ENCODE peak calls at places on chromosome 4, in six cellular contexts. One of them, this sample, is unnamed.
A peak's percentile ranks its signal among the peaks of the same experiment; 100 is the strongest.

GRCh38 chr4:57501715-57502114 is 391.5 kb upstream of the IGFBP7 start:
- DNase-seq in tibial artery: no peak
- DNase-seq in brain microvascular endothelial cell: peak; percentile 91
- DNase-seq in CD8-positive, alpha-beta T cell: no peak
- DNase-seq in adipocyte: peak; percentile 55
- DNase-seq in CD8-positive, alpha-beta memory T cell: no peak
- DNase-seq in this sample: no peak

GRCh38 chr4:40283968-40284367 is 51.2 kb upstream of the CHRNA9 start:
- DNase-seq in brain microvascular endothelial cell: no peak
- DNase-seq in adipocyte: no peak
- DNase-seq in CD8-positive, alpha-beta memory T cell: peak; percentile 58
- DNase-seq in tibial artery: no peak
- DNase-seq in CD8-positive, alpha-beta T cell: peak; percentile 77
- DNase-seq in this sample: no peak

GRCh38 chr4:69843932-69844331 is 16.0 kb downstream of the SULT1E1 start:
- DNase-seq in brain microvascular endothelial cell: no peak
- DNase-seq in adipocyte: no peak
- DNase-seq in CD8-positive, alpha-beta T cell: no peak
- DNase-seq in CD8-positive, alpha-beta memory T cell: no peak
- DNase-seq in tibial artery: no peak
- DNase-seq in this sample: no peak

GRCh38 chr4:69617083-69617694 is 22.3 kb downstream of the UGT2A2 start:
- DNase-seq in brain microvascular endothelial cell: peak; percentile 45
- DNase-seq in tibial artery: no peak
- DNase-seq in CD8-positive, alpha-beta memory T cell: no peak
- DNase-seq in CD8-positive, alpha-beta T cell: no peak
- DNase-seq in adipocyte: peak; percentile 41
- DNase-seq in this sample: no peak

GRCh38 chr4:183507928-183508327 is 3.1 kb downstream of the ING2 start:
- DNase-seq in CD8-positive, alpha-beta memory T cell: no peak
- DNase-seq in brain microvascular endothelial cell: no peak
- DNase-seq in tibial artery: no peak
- DNase-seq in adipocyte: no peak
- DNase-seq in CD8-positive, alpha-beta T cell: no peak
- DNase-seq in this sample: no peak

GRCh38 chr4:150256841-150257273 is 178.6 kb downstream of the DCLK2 start:
- DNase-seq in CD8-positive, alpha-beta memory T cell: no peak
- DNase-seq in CD8-positive, alpha-beta T cell: no peak
- DNase-seq in tibial artery: no peak
- DNase-seq in brain microvascular endothelial cell: no peak
- DNase-seq in adipocyte: no peak
- DNase-seq in this sample: no peak

GRCh38 chr4:121070274-121070673 is 2.1 kb downstream of the NDNF start:
- DNase-seq in CD8-positive, alpha-beta T cell: no peak
- DNase-seq in brain microvascular endothelial cell: no peak
- DNase-seq in adipocyte: no peak
- DNase-seq in tibial artery: no peak
- DNase-seq in CD8-positive, alpha-beta memory T cell: no peak
- DNase-seq in this sample: no peak

GRCh38 chr4:183142566-183143545 is 43.8 kb downstream of the WWC2 start:
- DNase-seq in adipocyte: peak; percentile 91
- DNase-seq in brain microvascular endothelial cell: no peak
- DNase-seq in tibial artery: peak; percentile 67
- DNase-seq in CD8-positive, alpha-beta memory T cell: no peak
- DNase-seq in CD8-positive, alpha-beta T cell: no peak
- DNase-seq in this sample: no peak

GRCh38 chr4:139943277-139943676 is 210.7 kb downstream of the MAML3 start:
- DNase-seq in CD8-positive, alpha-beta memory T cell: no peak
- DNase-seq in brain microvascular endothelial cell: no peak
- DNase-seq in adipocyte: no peak
- DNase-seq in CD8-positive, alpha-beta T cell: no peak
- DNase-seq in tibial artery: no peak
- DNase-seq in this sample: no peak

GRCh38 chr4:13530823-13531608 is 13.3 kb downstream of the NKX3-2 start:
- DNase-seq in adipocyte: no peak
- DNase-seq in CD8-positive, alpha-beta memory T cell: no peak
- DNase-seq in brain microvascular endothelial cell: no peak
- DNase-seq in tibial artery: no peak
- DNase-seq in CD8-positive, alpha-beta T cell: no peak
- DNase-seq in this sample: no peak

GRCh38 chr4:173860079-173860478 is 330.1 kb upstream of the HAND2 start:
- DNase-seq in adipocyte: no peak
- DNase-seq in CD8-positive, alpha-beta memory T cell: no peak
- DNase-seq in brain microvascular endothelial cell: no peak
- DNase-seq in CD8-positive, alpha-beta T cell: no peak
- DNase-seq in tibial artery: no peak
- DNase-seq in this sample: no peak

GRCh38 chr4:139469216-139469615 is 15.3 kb downstream of the RAB33B start:
- DNase-seq in adipocyte: no peak
- DNase-seq in tibial artery: no peak
- DNase-seq in CD8-positive, alpha-beta memory T cell: no peak
- DNase-seq in CD8-positive, alpha-beta T cell: no peak
- DNase-seq in brain microvascular endothelial cell: no peak
- DNase-seq in this sample: no peak

GRCh38 chr4:113607998-113608397 is 153.5 kb downstream of the CAMK2D start:
- DNase-seq in CD8-positive, alpha-beta memory T cell: no peak
- DNase-seq in CD8-positive, alpha-beta T cell: no peak
- DNase-seq in brain microvascular endothelial cell: no peak
- DNase-seq in tibial artery: no peak
- DNase-seq in adipocyte: no peak
- DNase-seq in this sample: peak; percentile 34

GRCh38 chr4:113603926-113604325 is 157.6 kb downstream of the CAMK2D start:
- DNase-seq in CD8-positive, alpha-beta memory T cell: no peak
- DNase-seq in CD8-positive, alpha-beta T cell: no peak
- DNase-seq in adipocyte: peak; percentile 38
- DNase-seq in brain microvascular endothelial cell: no peak
- DNase-seq in tibial artery: no peak
- DNase-seq in this sample: no peak

GRCh38 chr4:113604955-113605354 is 156.6 kb downstream of the CAMK2D start:
- DNase-seq in brain microvascular endothelial cell: peak; percentile 20
- DNase-seq in adipocyte: no peak
- DNase-seq in CD8-positive, alpha-beta memory T cell: no peak
- DNase-seq in CD8-positive, alpha-beta T cell: no peak
- DNase-seq in tibial artery: no peak
- DNase-seq in this sample: no peak

GRCh38 chr4:113610542-113610941 is 151.0 kb downstream of the CAMK2D start:
- DNase-seq in brain microvascular endothelial cell: no peak
- DNase-seq in tibial artery: no peak
- DNase-seq in CD8-positive, alpha-beta memory T cell: no peak
- DNase-seq in adipocyte: no peak
- DNase-seq in CD8-positive, alpha-beta T cell: no peak
- DNase-seq in this sample: no peak

DNA sequence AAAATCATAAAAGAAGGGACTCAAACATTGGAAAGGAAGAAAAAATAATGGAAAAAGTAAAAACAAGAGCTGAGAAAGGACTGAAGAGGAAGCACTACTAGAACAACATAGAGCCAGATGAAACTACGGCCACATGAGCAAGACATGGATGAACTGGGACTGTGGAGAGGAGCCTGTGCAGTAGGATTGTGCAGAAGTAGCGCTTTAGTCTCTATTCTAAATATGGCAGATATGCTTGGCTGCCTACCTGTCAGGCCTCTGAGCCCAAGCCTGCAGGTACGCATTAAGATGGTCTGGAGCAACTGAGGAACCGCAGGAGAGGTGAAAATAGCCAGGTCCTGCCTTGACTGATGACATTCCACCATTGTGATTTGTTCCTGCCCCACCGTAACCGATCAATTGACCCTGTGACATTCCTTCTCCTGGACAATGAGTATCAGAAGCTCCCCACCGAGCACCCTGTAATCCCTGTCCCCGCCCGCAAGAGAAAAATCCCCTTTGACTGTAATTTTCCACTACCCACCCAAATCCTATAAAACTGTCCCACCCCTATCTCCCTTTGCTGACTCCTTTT is 154.3 kb downstream of the CAMK2D start:
- DNase-seq in tibial artery: no peak
- DNase-seq in brain microvascular endothelial cell: no peak
- DNase-seq in CD8-positive, alpha-beta T cell: no peak
- DNase-seq in CD8-positive, alpha-beta memory T cell: no peak
- DNase-seq in adipocyte: no peak
- DNase-seq in this sample: no peak
- H3K36me3 ChIP-seq in tibial artery: no peaks in the 10 kb centered on the region
- H3K36me3 ChIP-seq in brain microvascular endothelial cell: no peaks in the 10 kb centered on the region
- H3K36me3 ChIP-seq in CD8-positive, alpha-beta T cell: no peaks in the 10 kb centered on the region
- H3K36me3 ChIP-seq in CD8-positive, alpha-beta memory T cell: no peaks in the 10 kb centered on the region
- H3K36me3 ChIP-seq in adipocyte: peaks cover 46% of the 10 kb centered on the region
- H3K36me3 ChIP-seq in this sample: peaks cover 1% of the 10 kb centered on the region

GRCh38 chr4:3514806-3515421 is 17.3 kb downstream of the LRPAP1 start:
- DNase-seq in CD8-positive, alpha-beta memory T cell: no peak
- DNase-seq in adipocyte: no peak
- DNase-seq in CD8-positive, alpha-beta T cell: no peak
- DNase-seq in tibial artery: no peak
- DNase-seq in brain microvascular endothelial cell: no peak
- DNase-seq in this sample: no peak

GRCh38 chr4:3515646-3516045 is 16.6 kb downstream of the LRPAP1 start:
- DNase-seq in brain microvascular endothelial cell: no peak
- DNase-seq in CD8-positive, alpha-beta memory T cell: no peak
- DNase-seq in adipocyte: no peak
- DNase-seq in CD8-positive, alpha-beta T cell: no peak
- DNase-seq in tibial artery: no peak
- DNase-seq in this sample: no peak

GRCh38 chr4:3517731-3518510 is 14.3 kb downstream of the LRPAP1 start:
- DNase-seq in adipocyte: no peak
- DNase-seq in CD8-positive, alpha-beta memory T cell: no peak
- DNase-seq in tibial artery: peak; percentile 63
- DNase-seq in brain microvascular endothelial cell: no peak
- DNase-seq in CD8-positive, alpha-beta T cell: no peak
- DNase-seq in this sample: no peak

GRCh38 chr4:3516836-3517730 is 15.1 kb downstream of the LRPAP1 start:
- DNase-seq in CD8-positive, alpha-beta T cell: no peak
- DNase-seq in adipocyte: no peak
- DNase-seq in brain microvascular endothelial cell: no peak
- DNase-seq in tibial artery: peak; percentile 61
- DNase-seq in CD8-positive, alpha-beta memory T cell: no peak
- DNase-seq in this sample: no peak

GRCh38 chr4:3516061-3516835 is 16.0 kb downstream of the LRPAP1 start:
- DNase-seq in CD8-positive, alpha-beta memory T cell: no peak
- DNase-seq in adipocyte: no peak
- DNase-seq in CD8-positive, alpha-beta T cell: no peak
- DNase-seq in tibial artery: no peak
- DNase-seq in brain microvascular endothelial cell: no peak
- DNase-seq in this sample: no peak
- H3K36me3 ChIP-seq in CD8-positive, alpha-beta memory T cell: peaks cover 23% of the 10 kb centered on the region
- H3K36me3 ChIP-seq in adipocyte: peaks cover 82% of the 10 kb centered on the region
- H3K36me3 ChIP-seq in CD8-positive, alpha-beta T cell: peaks cover 45% of the 10 kb centered on the region
- H3K36me3 ChIP-seq in tibial artery: peaks cover 100% of the 10 kb centered on the region
- H3K36me3 ChIP-seq in brain microvascular endothelial cell: peaks cover 67% of the 10 kb centered on the region
- H3K36me3 ChIP-seq in this sample: peaks cover 53% of the 10 kb centered on the region

GRCh38 chr4:168272488-168272887 is 46.1 kb downstream of the DDX60 start:
- DNase-seq in adipocyte: no peak
- DNase-seq in CD8-positive, alpha-beta memory T cell: no peak
- DNase-seq in brain microvascular endothelial cell: no peak
- DNase-seq in tibial artery: no peak
- DNase-seq in CD8-positive, alpha-beta T cell: peak; percentile 4
- DNase-seq in this sample: no peak

GRCh38 chr4:168269879-168270278 is 48.7 kb downstream of the DDX60 start:
- DNase-seq in CD8-positive, alpha-beta memory T cell: no peak
- DNase-seq in tibial artery: no peak
- DNase-seq in adipocyte: no peak
- DNase-seq in CD8-positive, alpha-beta T cell: no peak
- DNase-seq in brain microvascular endothelial cell: no peak
- DNase-seq in this sample: no peak

GRCh38 chr4:168273838-168274237 is 44.7 kb downstream of the DDX60 start:
- DNase-seq in adipocyte: no peak
- DNase-seq in CD8-positive, alpha-beta T cell: no peak
- DNase-seq in CD8-positive, alpha-beta memory T cell: no peak
- DNase-seq in tibial artery: no peak
- DNase-seq in brain microvascular endothelial cell: peak; percentile 21
- DNase-seq in this sample: no peak

GRCh38 chr4:168274871-168275270 is 43.7 kb downstream of the DDX60 start:
- DNase-seq in tibial artery: no peak
- DNase-seq in CD8-positive, alpha-beta T cell: no peak
- DNase-seq in CD8-positive, alpha-beta memory T cell: no peak
- DNase-seq in adipocyte: no peak
- DNase-seq in brain microvascular endothelial cell: no peak
- DNase-seq in this sample: no peak

GRCh38 chr4:168275836-168276235 is 42.7 kb downstream of the DDX60 start:
- DNase-seq in adipocyte: no peak
- DNase-seq in CD8-positive, alpha-beta T cell: no peak
- DNase-seq in tibial artery: no peak
- DNase-seq in CD8-positive, alpha-beta memory T cell: no peak
- DNase-seq in brain microvascular endothelial cell: no peak
- DNase-seq in this sample: no peak
- H3K36me3 ChIP-seq in adipocyte: peaks cover 15% of the 10 kb centered on the region
- H3K36me3 ChIP-seq in CD8-positive, alpha-beta T cell: peaks cover 40% of the 10 kb centered on the region
- H3K36me3 ChIP-seq in tibial artery: peaks cover 80% of the 10 kb centered on the region
- H3K36me3 ChIP-seq in CD8-positive, alpha-beta memory T cell: peaks cover 21% of the 10 kb centered on the region
- H3K36me3 ChIP-seq in brain microvascular endothelial cell: no peaks in the 10 kb centered on the region
- H3K36me3 ChIP-seq in this sample: no peaks in the 10 kb centered on the region

DNA sequence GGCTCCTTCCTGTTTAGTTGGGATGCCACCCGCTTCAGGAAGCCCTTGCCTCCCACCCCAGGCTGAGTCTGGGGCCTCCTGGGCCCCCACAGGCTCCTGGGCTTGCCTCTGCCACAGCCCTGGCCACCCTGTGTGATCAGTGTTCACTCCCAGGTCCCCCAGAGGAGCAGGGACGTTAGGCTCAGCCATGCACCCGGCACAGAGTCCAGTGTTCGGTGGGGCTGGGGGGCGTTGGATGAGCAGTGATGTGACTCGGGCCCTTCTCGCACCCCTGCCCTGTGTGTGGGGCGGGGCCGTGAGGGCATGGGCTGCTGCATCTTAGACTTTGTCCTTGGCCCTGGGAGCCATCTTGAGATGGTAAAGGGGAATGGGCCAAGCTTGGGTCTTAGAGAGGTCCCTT is 29.9 kb upstream of the HTRA3 start:
- DNase-seq in adipocyte: no peak
- DNase-seq in CD8-positive, alpha-beta memory T cell: no peak
- DNase-seq in brain microvascular endothelial cell: no peak
- DNase-seq in tibial artery: no peak
- DNase-seq in CD8-positive, alpha-beta T cell: no peak
- DNase-seq in this sample: no peak
- H3K36me3 ChIP-seq in adipocyte: no peaks in the 10 kb centered on the region
- H3K36me3 ChIP-seq in CD8-positive, alpha-beta memory T cell: no peaks in the 10 kb centered on the region
- H3K36me3 ChIP-seq in brain microvascular endothelial cell: no peaks in the 10 kb centered on the region
- H3K36me3 ChIP-seq in tibial artery: peaks cover 10% of the 10 kb centered on the region
- H3K36me3 ChIP-seq in CD8-positive, alpha-beta T cell: peaks cover 1% of the 10 kb centered on the region
- H3K36me3 ChIP-seq in this sample: peaks cover 29% of the 10 kb centered on the region

GRCh38 chr4:47876784-47877183 is 37.6 kb downstream of the NFXL1 start:
- DNase-seq in CD8-positive, alpha-beta memory T cell: no peak
- DNase-seq in CD8-positive, alpha-beta T cell: no peak
- DNase-seq in adipocyte: no peak
- DNase-seq in brain microvascular endothelial cell: no peak
- DNase-seq in tibial artery: no peak
- DNase-seq in this sample: no peak

GRCh38 chr4:47879458-47879857 is 34.9 kb downstream of the NFXL1 start:
- DNase-seq in CD8-positive, alpha-beta T cell: no peak
- DNase-seq in CD8-positive, alpha-beta memory T cell: no peak
- DNase-seq in adipocyte: no peak
- DNase-seq in tibial artery: no peak
- DNase-seq in brain microvascular endothelial cell: no peak
- DNase-seq in this sample: no peak

GRCh38 chr4:47877204-47877603 is 37.2 kb downstream of the NFXL1 start:
- DNase-seq in CD8-positive, alpha-beta memory T cell: no peak
- DNase-seq in brain microvascular endothelial cell: no peak
- DNase-seq in tibial artery: no peak
- DNase-seq in adipocyte: no peak
- DNase-seq in CD8-positive, alpha-beta T cell: no peak
- DNase-seq in this sample: no peak

GRCh38 chr4:47876310-47876709 is 38.1 kb downstream of the NFXL1 start:
- DNase-seq in tibial artery: no peak
- DNase-seq in brain microvascular endothelial cell: no peak
- DNase-seq in adipocyte: peak; percentile 34
- DNase-seq in CD8-positive, alpha-beta memory T cell: no peak
- DNase-seq in CD8-positive, alpha-beta T cell: no peak
- DNase-seq in this sample: no peak

GRCh38 chr4:47873877-47874571 is 36.2 kb upstream of the CORIN start:
- DNase-seq in adipocyte: no peak
- DNase-seq in tibial artery: no peak
- DNase-seq in CD8-positive, alpha-beta T cell: no peak
- DNase-seq in CD8-positive, alpha-beta memory T cell: no peak
- DNase-seq in brain microvascular endothelial cell: no peak
- DNase-seq in this sample: no peak
- H3K36me3 ChIP-seq in adipocyte: peaks cover 46% of the 10 kb centered on the region
- H3K36me3 ChIP-seq in tibial artery: peaks cover 82% of the 10 kb centered on the region
- H3K36me3 ChIP-seq in CD8-positive, alpha-beta T cell: peaks cover 19% of the 10 kb centered on the region
- H3K36me3 ChIP-seq in CD8-positive, alpha-beta memory T cell: peaks cover 13% of the 10 kb centered on the region
- H3K36me3 ChIP-seq in brain microvascular endothelial cell: peaks cover 37% of the 10 kb centered on the region
- H3K36me3 ChIP-seq in this sample: peaks cover 4% of the 10 kb centered on the region

This sample was measured in GM06990.